ENCODE peak calls at places on chromosomes 16 and 17, in seven cellular contexts. F, E, Y, W, P, L and N are unnamed samples.

GRCh38 chr16:35173295-35173694 is 1713.9 kb downstream of the TP53TG3F start:
- DNase-seq in Y (no peak), E (no peak), W (no peak), P (no peak), L (no peak), F (no peak), N (no peak)

GRCh38 chr16:48608871-48609452 is 1.0 kb downstream of the N4BP1 start:
- DNase-seq in Y (no peak), W (no peak), E (peak), F (no peak), L (no peak), P (no peak), N (no peak)

GRCh38 chr16:11353158-11353557 is 7.9 kb downstream of the RMI2 start:
- DNase-seq in L (no peak), P (no peak), F (no peak), Y (no peak), E (no peak), W (no peak), N (no peak)

GRCh38 chr17:27895110-27895895 is 2.1 kb upstream of the LYRM9 start:
- DNase-seq in E (no peak), P (no peak), L (no peak), F (no peak), Y (no peak), W (no peak), N (no peak)

GRCh38 chr16:87705780-87706277 is 60.0 kb downstream of the KLHDC4 start:
- DNase-seq in P (peak), F (no peak), L (no peak), E (no peak), W (no peak), Y (no peak), N (no peak)

GRCh38 chr16:8931864-8932263 is 31.8 kb downstream of the USP7 start:
- DNase-seq in L (no peak), F (peak), P (peak), Y (no peak), E (peak), W (peak), N (peak)

GRCh38 chr16:55480228-55480655 is 1.2 kb downstream of the MMP2 start:
- DNase-seq in L (no peak), P (no peak), W (peak), Y (no peak), E (no peak), F (peak), N (peak)

GRCh38 chr17:38926290-38927070 is 1.1 kb downstream of the LASP1NB start:
- DNase-seq in Y (no peak), W (peak), P (no peak), L (no peak), F (no peak), E (no peak), N (no peak)

GRCh38 chr16:12062343-12063003 is 85.9 kb downstream of the SNX29 start:
- DNase-seq in F (no peak), L (no peak), Y (peak), P (no peak), W (no peak), E (no peak), N (no peak)

GRCh38 chr17:45573915-45574314 is 83.4 kb upstream of the PLEKHM1 start:
- DNase-seq in F (no peak), Y (no peak), W (no peak), E (no peak), P (no peak), L (no peak), N (no peak)

GRCh38 chr17:80720624-80721577 is 176.3 kb downstream of the RPTOR start:
- DNase-seq in F (no peak), L (no peak), Y (no peak), E (no peak), P (no peak), W (no peak), N (no peak)

GRCh38 chr16:11752856-11753255 is 10.2 kb upstream of the TXNDC11 start:
- DNase-seq in F (no peak), E (no peak), P (no peak), Y (no peak), L (no peak), W (no peak), N (no peak)

GRCh38 chr16:6835941-6836340 is 496.7 kb upstream of the RBFOX1 start:
- DNase-seq in Y (no peak), P (no peak), F (no peak), L (no peak), W (no peak), E (no peak), N (no peak)

GRCh38 chr16:87317766-87318121 is 552 bp upstream of the C16orf95 start:
- DNase-seq in P (peak), Y (no peak), W (peak), E (peak), F (no peak), L (no peak), N (no peak)

GRCh38 chr17:41777157-41777578 is 9.3 kb downstream of the JUP start:
- DNase-seq in F (peak), Y (no peak), E (no peak), L (no peak), W (no peak), P (peak), N (no peak)

GRCh38 chr17:32314636-32315035 is 27.3 kb downstream of the C17orf75 start:
- DNase-seq in F (no peak), Y (no peak), P (no peak), L (no peak), E (no peak), W (no peak), N (no peak)

GRCh38 chr16:79089735-79090284 is 510.7 kb downstream of the MAF start:
- DNase-seq in L (peak), W (no peak), Y (no peak), P (no peak), F (no peak), E (no peak), N (no peak)

GRCh38 chr16:728131-728889 is 1.4 kb downstream of the HAGHL start:
- DNase-seq in F (peak), P (no peak), W (peak), L (no peak), Y (peak), E (peak), N (no peak)

GRCh38 chr16:87698676-87699179 is 67.1 kb downstream of the KLHDC4 start:
- DNase-seq in P (no peak), E (no peak), Y (no peak), W (no peak), L (no peak), F (no peak), N (no peak)

GRCh38 chr16:88743693-88744519 is 37.6 kb downstream of the CTU2 start:
- DNase-seq in E (peak), P (peak), Y (peak), W (peak), F (peak), L (no peak), N (peak)

GRCh38 chr16:556479-557173 is 3.6 kb upstream of the PRR35 start:
- DNase-seq in P (no peak), E (no peak), L (no peak), F (no peak), W (no peak), Y (no peak), N (no peak)

GRCh38 chr16:46629331-46629843 is 8.2 kb upstream of the SHCBP1 start:
- DNase-seq in P (peak), E (peak), W (peak), F (no peak), Y (peak), L (no peak), N (peak)

GRCh38 chr17:27091043-27091497 is 202.8 kb upstream of the WSB1 start:
- DNase-seq in P (no peak), W (peak), L (no peak), E (no peak), Y (no peak), F (no peak), N (no peak)

GRCh38 chr16:8677481-8677880 is 3.1 kb downstream of the ABAT start:
- DNase-seq in W (no peak), Y (no peak), L (no peak), E (no peak), P (no peak), F (no peak), N (no peak)

GRCh38 chr17:37774508-37774907 is 29.6 kb upstream of the HNF1B start:
- DNase-seq in Y (no peak), P (no peak), L (peak), W (no peak), E (no peak), F (no peak), N (no peak)

DNA sequence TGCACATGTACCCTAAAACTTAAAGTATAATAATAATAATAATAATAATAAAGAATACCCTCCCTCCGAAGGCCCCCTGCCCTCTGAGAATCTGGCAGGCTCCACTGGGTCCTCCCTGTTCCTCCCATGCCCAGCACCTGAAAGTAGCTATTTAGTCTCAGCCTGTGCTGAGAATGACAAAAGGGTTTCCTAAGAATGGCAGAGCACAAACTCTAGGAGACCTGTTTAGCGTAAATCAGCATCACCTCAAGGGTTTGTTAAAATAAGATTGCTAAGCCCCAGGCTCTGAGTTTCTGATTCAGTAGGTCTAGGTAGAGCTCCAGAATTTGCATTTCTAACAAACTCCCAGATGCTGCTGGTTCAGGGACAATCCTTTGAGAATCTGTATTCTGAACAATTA is 606.8 kb upstream of the CDH11 start:
- DNase-seq in L (no peak), Y (no peak), E (no peak), W (no peak), F (no peak), P (no peak), N (no peak)
- TF ChIP-seq SP1 in L (no peak), Y (no peak), E (no peak), W (no peak), F (no peak), P (no peak), N (no peak)

GRCh38 chr17:44397479-44398440 is 8.3 kb upstream of the ITGA2B start:
- DNase-seq in E (no peak), W (no peak), Y (no peak), F (no peak), L (no peak), P (no peak), N (no peak)

GRCh38 chr17:44402564-44403172 is 13.2 kb upstream of the ITGA2B start:
- DNase-seq in Y (no peak), F (no peak), W (no peak), P (no peak), L (peak), E (no peak), N (no peak)

GRCh38 chr17:44398692-44399691 is 9.5 kb upstream of the ITGA2B start:
- DNase-seq in L (no peak), E (no peak), P (no peak), Y (no peak), W (no peak), F (no peak), N (no peak)

GRCh38 chr17:44396946-44397345 is 7.5 kb upstream of the ITGA2B start:
- DNase-seq in F (no peak), P (no peak), Y (no peak), W (no peak), E (no peak), L (no peak), N (no peak)

DNA sequence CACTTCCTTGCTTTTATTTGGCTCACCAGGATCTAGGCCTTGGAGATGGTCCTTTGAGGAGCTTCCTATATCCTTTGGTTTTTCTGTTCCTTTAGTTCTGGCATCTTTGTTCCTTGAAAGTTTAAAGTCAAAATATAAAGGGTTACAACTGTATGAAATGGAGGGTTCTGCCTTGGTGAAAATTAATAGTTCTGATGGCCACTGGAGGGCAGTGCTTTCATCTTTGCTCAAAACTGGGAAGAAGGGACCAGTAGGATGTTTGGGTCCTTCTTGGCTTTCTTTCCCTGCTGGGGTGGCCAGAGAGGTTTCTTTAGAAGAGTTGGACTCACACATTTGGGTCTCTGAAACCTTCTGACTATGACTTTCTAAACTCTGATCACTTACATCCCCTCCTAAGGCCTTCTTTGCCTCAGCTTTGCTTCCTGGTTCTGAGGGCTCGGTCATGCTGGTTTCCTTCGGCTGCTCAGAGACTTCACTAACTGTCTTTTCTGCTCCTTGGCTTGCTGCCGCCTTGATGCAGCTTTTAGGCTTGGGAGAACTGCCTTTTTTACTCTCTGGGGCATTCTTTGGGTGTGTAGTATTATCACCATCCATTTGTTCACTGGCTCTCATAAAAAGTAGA is 10.9 kb upstream of the ITGA2B start:
- DNase-seq in P (peak), E (no peak), L (no peak), F (no peak), Y (peak), W (peak), N (peak)
- TF ChIP-seq SP1 in P (no peak), E (no peak), L (no peak), F (no peak), Y (no peak), W (no peak), N (no peak)

GRCh38 chr17:1907216-1907631 is 77.4 kb downstream of the RPA1 start:
- DNase-seq in W (no peak), F (no peak), L (no peak), P (no peak), Y (no peak), E (no peak), N (no peak)
- TF ChIP-seq SP1 in W (no peak), F (no peak), L (no peak), P (no peak), Y (no peak), E (no peak), N (no peak)

GRCh38 chr16:24493859-24494258 is 45.5 kb upstream of the RBBP6 start:
- DNase-seq in P (no peak), W (no peak), Y (no peak), L (no peak), F (no peak), E (no peak), N (no peak)
- TF ChIP-seq SP1 in P (no peak), W (no peak), Y (no peak), L (no peak), F (no peak), E (no peak), N (no peak)

GRCh38 chr16:57255686-57256415 is 10.8 kb downstream of the ARL2BP start:
- DNase-seq in L (no peak), Y (no peak), W (no peak), P (no peak), F (no peak), E (no peak), N (no peak)

GRCh38 chr16:57256601-57257395 is 11.7 kb downstream of the ARL2BP start:
- DNase-seq in Y (no peak), E (no peak), W (peak), L (no peak), F (no peak), P (no peak), N (no peak)

GRCh38 chr16:57252148-57252721 is 7.2 kb downstream of the ARL2BP start:
- DNase-seq in F (no peak), P (peak), Y (no peak), E (no peak), W (no peak), L (no peak), N (no peak)

GRCh38 chr16:57251352-57251751 is 6.3 kb downstream of the ARL2BP start:
- DNase-seq in E (no peak), L (no peak), W (no peak), P (no peak), F (no peak), Y (no peak), N (no peak)

GRCh38 chr16:57253410-57253927 is 8.4 kb downstream of the ARL2BP start:
- DNase-seq in W (no peak), L (no peak), F (no peak), Y (no peak), P (peak), E (no peak), N (no peak)
- TF ChIP-seq SP1 in W (no peak), L (no peak), F (no peak), Y (no peak), P (no peak), E (no peak), N (no peak)

GRCh38 chr16:28136751-28137434 is 73.4 kb upstream of the GSG1L start:
- DNase-seq in F (no peak), P (no peak), W (no peak), L (no peak), E (no peak), Y (no peak), N (no peak)
- TF ChIP-seq SP1 in F (no peak), P (no peak), W (no peak), L (no peak), E (no peak), Y (no peak), N (no peak)

GRCh38 chr16:26623442-26623841 is 443.3 kb upstream of the C16orf82 start:
- DNase-seq in F (no peak), P (no peak), L (no peak), W (no peak), Y (no peak), E (no peak), N (no peak)
- TF ChIP-seq SP1 in F (no peak), P (no peak), L (no peak), W (no peak), Y (no peak), E (no peak), N (no peak)